ENCODE peak calls at places on chromosomes 1 and 21, in nine cellular contexts. Q, S, U, W, K, Y, I, L and M are unnamed samples.

GRCh38 chr1:233393084-233393840 is 65.7 kb downstream of the MAP3K21 start:
- DNase-seq in Q (no peak), K (no peak), W (no peak), U (peak), Y (no peak), L (no peak), I (no peak), S (no peak), M (no peak)

GRCh38 chr1:95547000-95547399 is 313.0 kb downstream of the RWDD3 start:
- DNase-seq in K (no peak), Q (no peak), U (no peak), L (no peak), Y (no peak), I (no peak), W (no peak), S (no peak), M (no peak)

GRCh38 chr1:97170296-97170695 is 448.7 kb downstream of the PTBP2 start:
- DNase-seq in U (no peak), S (no peak), K (no peak), Y (no peak), L (no peak), I (no peak), W (peak), Q (no peak), M (no peak)

GRCh38 chr1:168801032-168801745 is 72.2 kb upstream of the DPT start:
- DNase-seq in I (peak), Y (no peak), U (no peak), S (no peak), W (no peak), Q (no peak), L (no peak), K (no peak), M (no peak)

GRCh38 chr1:9715536-9716226 is 64.2 kb downstream of the PIK3CD start:
- DNase-seq in I (no peak), U (no peak), W (no peak), S (no peak), Q (no peak), L (no peak), Y (no peak), K (no peak), M (no peak)

GRCh38 chr1:204437796-204438570 is 26.4 kb upstream of the PPP1R15B start:
- DNase-seq in I (no peak), U (no peak), Y (no peak), Q (no peak), S (no peak), L (no peak), W (no peak), K (no peak), M (no peak)

GRCh38 chr1:205500240-205501218 is 3.9 kb upstream of the CDK18 start:
- DNase-seq in S (no peak), L (no peak), W (no peak), I (peak), Y (no peak), K (no peak), U (no peak), Q (peak), M (no peak)

GRCh38 chr1:64569376-64569775 is 99.4 kb downstream of the CACHD1 start:
- DNase-seq in L (no peak), Q (no peak), W (no peak), I (no peak), S (no peak), Y (peak), K (no peak), U (no peak), M (no peak)

GRCh38 chr1:180278791-180279432 is 48.8 kb downstream of the LHX4 start:
- DNase-seq in Y (no peak), I (peak), U (no peak), W (peak), L (no peak), K (no peak), S (no peak), Q (no peak), M (no peak)

GRCh38 chr1:79781261-79781660 is 774.7 kb upstream of the ADGRL4 start:
- DNase-seq in L (no peak), Q (no peak), Y (no peak), U (no peak), S (no peak), W (peak), K (no peak), I (no peak), M (no peak)

GRCh38 chr1:112887599-112888303 is 68.2 kb downstream of the SLC16A1 start:
- DNase-seq in I (peak), L (no peak), U (no peak), K (no peak), S (no peak), Y (no peak), W (no peak), Q (no peak), M (no peak)

GRCh38 chr21:45026066-45026745 is 48.2 kb upstream of the ADARB1 start:
- DNase-seq in I (no peak), S (no peak), U (no peak), Y (no peak), K (no peak), W (no peak), L (no peak), Q (no peak), M (no peak)

GRCh38 chr1:44030606-44031050 is 634 bp downstream of the SLC6A9 start:
- DNase-seq in L (no peak), U (peak), Q (peak), Y (peak), S (no peak), W (peak), I (no peak), K (peak), M (peak)

GRCh38 chr1:159913451-159914192 is 11.7 kb downstream of the TAGLN2 start:
- DNase-seq in U (no peak), K (no peak), Q (no peak), I (peak), Y (no peak), S (no peak), L (no peak), W (no peak), M (peak)

GRCh38 chr1:9115656-9116205 is 13.2 kb downstream of the GPR157 start:
- DNase-seq in Y (peak), U (no peak), S (no peak), Q (no peak), K (no peak), I (no peak), W (peak), L (no peak), M (no peak)

GRCh38 chr1:197686702-197687355 is 88.5 kb downstream of the DENND1B start:
- DNase-seq in K (no peak), Y (no peak), S (no peak), I (no peak), W (no peak), Q (no peak), U (no peak), L (no peak), M (no peak)

GRCh38 chr1:116990612-116991151 is 10.9 kb upstream of the CD101 start:
- DNase-seq in K (peak), W (peak), Y (peak), S (peak), I (no peak), U (no peak), Q (peak), L (no peak), M (no peak)

GRCh38 chr1:162772571-162773154 is 17.8 kb upstream of the HSD17B7 start:
- DNase-seq in I (peak), S (no peak), L (no peak), U (no peak), Q (no peak), K (no peak), W (peak), Y (peak), M (no peak)

GRCh38 chr1:37999434-38000232 is 5.7 kb downstream of the FHL3 start:
- DNase-seq in I (peak), L (no peak), S (no peak), Q (peak), W (peak), U (no peak), K (peak), Y (peak), M (no peak)

GRCh38 chr1:155454096-155454495 is 108.5 kb downstream of the ASH1L start:
- DNase-seq in I (no peak), L (no peak), S (no peak), Q (no peak), W (peak), Y (peak), K (no peak), U (no peak), M (no peak)

GRCh38 chr1:84689514-84690396 is 506 bp downstream of the SSX2IP start:
- DNase-seq in L (no peak), Y (peak), K (peak), I (peak), Q (peak), S (peak), W (peak), U (peak), M (peak)

GRCh38 chr1:61320575-61320974 is 238.2 kb downstream of the NFIA start:
- DNase-seq in Q (no peak), S (no peak), K (no peak), Y (no peak), W (no peak), U (no peak), I (no peak), L (no peak), M (no peak)

GRCh38 chr1:155012052-155012546 is 9.5 kb downstream of the ZBTB7B start:
- DNase-seq in S (peak), K (peak), L (peak), I (no peak), U (no peak), Y (peak), Q (peak), W (no peak), M (peak)

GRCh38 chr1:88730995-88731394 is 46.9 kb downstream of the PKN2 start:
- DNase-seq in U (no peak), I (no peak), L (no peak), Y (no peak), S (no peak), K (no peak), Q (no peak), W (no peak), M (no peak)

GRCh38 chr1:234571692-234572091 is 38.3 kb downstream of the IRF2BP2 start:
- DNase-seq in Q (no peak), Y (no peak), K (no peak), I (no peak), S (no peak), L (no peak), U (no peak), W (no peak), M (no peak)

GRCh38 chr1:23601104-23601967 is 42.0 kb upstream of the ID3 start:
- DNase-seq in I (no peak), S (no peak), L (no peak), U (no peak), Q (no peak), Y (no peak), K (no peak), W (no peak), M (no peak)

GRCh38 chr1:102529446-102529845 is 532.7 kb upstream of the OLFM3 start:
- DNase-seq in S (no peak), U (no peak), Y (no peak), I (no peak), Q (no peak), K (no peak), L (no peak), W (no peak), M (no peak)

GRCh38 chr1:236524142-236524891 is 535 bp downstream of the LGALS8 start:
- DNase-seq in L (no peak), U (peak), Q (peak), S (peak), W (peak), I (peak), Y (peak), K (no peak), M (peak)
- H3K27ac ChIP-seq in L (no peak), U (peak), Q (peak), S (peak), W (peak), I (peak), Y (peak), K (peak), M (peak)

DNA sequence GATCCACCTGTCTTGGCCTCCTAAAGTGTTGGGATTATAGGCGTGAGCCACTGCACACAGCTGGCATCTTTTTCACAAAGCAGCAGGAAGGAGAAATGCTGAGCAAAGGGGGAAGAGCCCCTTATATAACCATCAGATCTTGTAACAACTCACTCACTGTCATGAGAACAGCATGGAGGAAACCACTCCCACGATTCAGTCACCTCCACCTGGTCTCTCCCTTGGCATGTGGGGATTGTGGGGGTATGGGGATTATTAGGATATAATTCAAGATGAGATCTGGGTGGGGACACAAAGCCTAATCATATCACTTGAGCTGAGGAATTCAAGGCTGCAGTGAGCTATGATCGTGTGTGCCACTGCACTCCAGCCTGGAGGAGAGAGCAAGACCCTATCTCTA is 3.0 kb upstream of the MFSD2A start:
- DNase-seq in Q (no peak), S (no peak), L (no peak), K (no peak), I (no peak), U (no peak), Y (no peak), W (no peak), M (no peak)
- H3K27ac ChIP-seq in Q (peak), S (no peak), L (no peak), K (peak), I (no peak), U (no peak), Y (no peak), W (no peak), M (no peak)

GRCh38 chr1:89942014-89942413 is 52.9 kb upstream of the ZNF326 start:
- DNase-seq in L (no peak), Q (no peak), K (no peak), W (no peak), U (no peak), Y (no peak), S (no peak), I (no peak), M (no peak)

GRCh38 chr1:89945852-89946476 is 48.9 kb upstream of the ZNF326 start:
- DNase-seq in I (peak), L (no peak), S (no peak), Q (no peak), W (peak), K (no peak), Y (no peak), U (no peak), M (no peak)

GRCh38 chr1:89946532-89946931 is 48.4 kb upstream of the ZNF326 start:
- DNase-seq in U (no peak), Y (no peak), I (no peak), Q (no peak), L (no peak), W (peak), K (no peak), S (no peak), M (no peak)

GRCh38 chr1:89942825-89943658 is 51.9 kb upstream of the ZNF326 start:
- DNase-seq in U (no peak), Y (peak), K (no peak), L (no peak), Q (no peak), I (peak), W (peak), S (no peak), M (peak)

DNA sequence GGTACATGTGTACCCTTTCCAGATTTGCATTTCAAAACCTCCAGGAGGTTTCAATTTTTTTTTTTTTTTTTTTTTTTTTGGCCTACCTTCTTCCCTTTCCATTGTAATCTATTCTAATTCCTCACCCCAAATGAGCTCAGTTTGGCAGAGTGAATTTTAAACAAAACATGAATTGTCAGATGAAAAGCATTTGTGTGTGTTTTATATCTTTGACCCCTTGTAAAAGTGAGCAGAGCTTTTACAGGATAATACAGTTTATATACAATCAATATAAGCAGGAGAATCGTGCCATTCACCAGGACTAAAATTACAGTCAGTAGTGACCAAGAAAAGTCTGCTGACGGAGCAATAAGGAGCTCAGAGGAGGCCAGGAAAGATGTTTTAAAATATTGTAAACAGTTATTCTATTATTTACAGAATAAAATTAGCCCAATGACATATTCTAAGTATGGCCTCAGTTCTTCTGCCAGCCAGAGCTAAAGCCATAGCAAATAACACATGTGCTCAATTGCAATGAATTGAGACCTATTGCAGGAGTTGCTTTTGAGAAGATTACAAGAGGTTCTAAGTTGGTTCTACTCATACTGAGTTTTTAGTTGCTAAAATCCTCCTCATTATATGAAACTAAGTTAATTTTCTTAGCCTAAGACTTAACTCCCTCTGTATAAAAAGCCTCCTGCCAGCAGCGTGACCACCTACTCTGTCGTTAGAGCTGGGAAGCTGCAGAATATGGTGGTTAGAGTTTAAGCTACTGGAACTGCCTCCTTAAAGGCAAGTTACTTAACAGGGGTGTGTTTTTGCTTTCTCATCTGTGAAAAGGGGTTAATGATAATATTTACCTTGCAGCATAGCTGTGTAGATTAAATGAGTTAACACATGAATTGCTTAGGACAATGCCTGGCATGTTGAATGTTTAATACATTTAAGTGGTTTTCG is 50.8 kb upstream of the ZNF326 start:
- DNase-seq in Q (no peak), Y (peak), L (no peak), K (no peak), W (peak), I (no peak), S (no peak), U (no peak), M (no peak)
- H3K27ac ChIP-seq in Q (no peak), Y (peak), L (no peak), K (no peak), W (peak), I (peak), S (no peak), U (no peak), M (peak)

DNA sequence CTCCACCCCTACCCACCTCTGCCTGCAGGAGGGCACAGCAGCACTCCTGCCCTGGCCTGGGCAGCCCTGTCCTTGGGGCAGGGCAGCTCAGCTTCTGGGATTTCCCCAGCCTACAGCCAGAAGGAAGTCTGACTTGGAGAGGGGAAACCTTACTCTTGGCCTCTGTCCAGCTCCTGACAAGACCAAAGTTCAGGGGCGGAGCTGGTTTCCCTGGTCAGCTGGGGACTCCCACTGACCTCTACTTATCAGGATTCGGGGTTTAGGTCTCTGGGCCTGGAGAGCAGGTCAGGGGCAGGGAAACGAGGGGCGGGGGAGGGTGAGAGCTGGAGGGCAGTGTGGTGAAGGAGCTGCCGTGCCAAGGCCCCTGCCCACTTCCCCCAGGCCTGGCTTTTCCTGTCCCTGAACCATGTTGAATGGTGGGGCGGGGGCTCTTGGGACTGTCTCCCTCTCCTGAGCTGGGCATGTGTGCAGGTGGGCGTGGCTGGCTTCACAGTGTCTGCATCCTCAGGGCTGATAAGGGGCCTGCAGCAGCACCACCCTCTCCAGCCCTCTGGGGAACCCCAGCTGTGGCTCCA is 16.8 kb upstream of the ETV3 start:
- DNase-seq in L (no peak), Y (peak), U (no peak), W (peak), Q (peak), S (peak), I (peak), K (peak), M (no peak)
- H3K27ac ChIP-seq in L (no peak), Y (no peak), U (no peak), W (no peak), Q (no peak), S (peak), I (no peak), K (no peak), M (peak)